ENCODE peak calls at places on chromosomes 6 and 20, in five cellular contexts. M is naive thymus-derived CD4-positive, alpha-beta T cell; W is right cardiac atrium; S is Peyer's patch; H is transverse colon. J is an unnamed sample.

GRCh38 chr6:150672792-150673191 is 73.1 kb downstream of the PLEKHG1 start:
- DNase-seq in M (no peak), W (no peak), S (no peak), H (no peak), J (no peak)

GRCh38 chr6:167906899-167907298 is 80.2 kb downstream of the AFDN start:
- DNase-seq in M (no peak), W (peak; percentile 48), S (peak; percentile 76), H (peak; percentile 74), J (no peak)

GRCh38 chr6:112356994-112357393 is 9.9 kb downstream of the RFPL4B start:
- DNase-seq in M (no peak), W (no peak), S (no peak), H (no peak), J (no peak)

GRCh38 chr6:25661129-25661779 is 9.2 kb downstream of the SCGN start:
- DNase-seq in M (no peak), W (no peak), S (no peak), H (no peak), J (no peak)

GRCh38 chr6:139778688-139779087 is 404.2 kb upstream of the CITED2 start:
- DNase-seq in M (no peak), W (no peak), S (no peak), H (no peak), J (no peak)

GRCh38 chr6:32816746-32817204 is at the start of gene HLA-DOB:
- DNase-seq in M (peak; percentile 33), W (no peak), S (no peak), H (no peak), J (no peak)

GRCh38 chr20:11791316-11792228 is 126.1 kb upstream of the BTBD3 start:
- DNase-seq in M (no peak), W (no peak), S (no peak), H (no peak), J (no peak)

GRCh38 chr20:48724891-48725588 is 102.8 kb downstream of the PREX1 start:
- DNase-seq in M (no peak), W (no peak), S (no peak), H (no peak), J (peak; percentile 68)

GRCh38 chr6:66599541-66599940 is 892.5 kb upstream of the EYS start:
- DNase-seq in M (no peak), W (no peak), S (no peak), H (no peak), J (no peak)

GRCh38 chr6:87789198-87789899 is 87.3 kb upstream of the AKIRIN2 start:
- DNase-seq in M (no peak), W (peak; percentile 20), S (peak; percentile 66), H (no peak), J (no peak)

GRCh38 chr6:19866900-19867627 is 29.9 kb downstream of the ID4 start:
- DNase-seq in M (no peak), W (no peak), S (no peak), H (no peak), J (no peak)

GRCh38 chr6:8414844-8415243 is 20.5 kb downstream of the SLC35B3 start:
- DNase-seq in M (no peak), W (no peak), S (no peak), H (no peak), J (no peak)

GRCh38 chr6:68326762-68327161 is 308.3 kb upstream of the ADGRB3 start:
- DNase-seq in M (no peak), W (no peak), S (no peak), H (no peak), J (no peak)

GRCh38 chr20:61500791-61501321 is 248.8 kb downstream of the CDH4 start:
- DNase-seq in M (no peak), W (no peak), S (no peak), H (no peak), J (no peak)

GRCh38 chr6:165835410-165835851 is 172.4 kb upstream of the PDE10A start:
- DNase-seq in M (no peak), W (no peak), S (no peak), H (no peak), J (no peak)

GRCh38 chr6:23145801-23146200 is 576.4 kb downstream of the HDGFL1 start:
- DNase-seq in M (no peak), W (no peak), S (no peak), H (no peak), J (no peak)

GRCh38 chr20:48684501-48685041 is 143.2 kb downstream of the PREX1 start:
- DNase-seq in M (no peak), W (no peak), S (no peak), H (peak; percentile 39), J (peak; percentile 70)

GRCh38 chr20:9015984-9016324 is 52.9 kb upstream of the PLCB4 start:
- DNase-seq in M (no peak), W (no peak), S (no peak), H (no peak), J (no peak)

GRCh38 chr20:9185511-9185910 is 116.6 kb downstream of the PLCB4 start:
- DNase-seq in M (no peak), W (no peak), S (no peak), H (no peak), J (peak; percentile 11)

GRCh38 chr6:3779574-3779849 is 28.0 kb upstream of the PXDC1 start:
- DNase-seq in M (no peak), W (no peak), S (no peak), H (no peak), J (no peak)

GRCh38 chr6:22025468-22026159 is 271.2 kb downstream of the PRL start:
- DNase-seq in M (no peak), W (no peak), S (no peak), H (no peak), J (peak; percentile 91)

GRCh38 chr6:13457577-13457976 is 29.8 kb downstream of the GFOD1 start:
- DNase-seq in M (no peak), W (peak; percentile 43), S (no peak), H (no peak), J (no peak)

GRCh38 chr6:132820629-132821381 is 6.4 kb downstream of the RPS12 start:
- DNase-seq in M (no peak), W (no peak), S (no peak), H (no peak), J (peak; percentile 37)

GRCh38 chr20:23159256-23159922 is 73.3 kb upstream of the CD93 start:
- DNase-seq in M (no peak), W (no peak), S (no peak), H (no peak), J (peak; percentile 54)

GRCh38 chr6:15317934-15318902 is 72.3 kb downstream of the JARID2 start:
- DNase-seq in M (no peak), W (no peak), S (no peak), H (no peak), J (no peak)

GRCh38 chr6:53300656-53301551 is 47.8 kb downstream of the ELOVL5 start:
- DNase-seq in M (no peak), W (peak; percentile 35), S (no peak), H (no peak), J (peak; percentile 62)

GRCh38 chr20:25177890-25178321 is 17.6 kb upstream of the ENTPD6 start:
- DNase-seq in M (no peak), W (no peak), S (no peak), H (no peak), J (peak; percentile 45)

GRCh38 chr6:85458184-85458583 is 8.3 kb downstream of the NT5E start:
- DNase-seq in M (no peak), W (no peak), S (no peak), H (no peak), J (no peak)

GRCh38 chr6:85460951-85461805 is 11.3 kb downstream of the NT5E start:
- DNase-seq in M (no peak), W (no peak), S (peak; percentile 63), H (no peak), J (no peak)

GRCh38 chr6:85460154-85460950 is 10.5 kb downstream of the NT5E start:
- DNase-seq in M (no peak), W (no peak), S (no peak), H (no peak), J (no peak)

GRCh38 chr6:85458782-85459181 is 8.9 kb downstream of the NT5E start:
- DNase-seq in M (no peak), W (no peak), S (no peak), H (no peak), J (no peak)

GRCh38 chr6:85459224-85459901 is 9.5 kb downstream of the NT5E start:
- DNase-seq in M (no peak), W (no peak), S (no peak), H (no peak), J (no peak)
- H3K4me1 ChIP-seq in M (peaks cover 9% of the 10 kb centered on the region), W (peaks cover 11% of the 10 kb centered on the region), S (peaks cover 7% of the 10 kb centered on the region), H (peaks cover 41% of the 10 kb centered on the region), J (no peaks in the 10 kb centered on the region)

GRCh38 chr20:44724423-44725091 is 9.4 kb downstream of the CCN5 start:
- DNase-seq in M (no peak), W (no peak), S (no peak), H (no peak), J (no peak)
- H3K4me3 ChIP-seq in M (no peak overlapping the region), W (no peak overlapping the region), S (no peak overlapping the region), H (no peak overlapping the region), J (no peak overlapping the region)

DNA sequence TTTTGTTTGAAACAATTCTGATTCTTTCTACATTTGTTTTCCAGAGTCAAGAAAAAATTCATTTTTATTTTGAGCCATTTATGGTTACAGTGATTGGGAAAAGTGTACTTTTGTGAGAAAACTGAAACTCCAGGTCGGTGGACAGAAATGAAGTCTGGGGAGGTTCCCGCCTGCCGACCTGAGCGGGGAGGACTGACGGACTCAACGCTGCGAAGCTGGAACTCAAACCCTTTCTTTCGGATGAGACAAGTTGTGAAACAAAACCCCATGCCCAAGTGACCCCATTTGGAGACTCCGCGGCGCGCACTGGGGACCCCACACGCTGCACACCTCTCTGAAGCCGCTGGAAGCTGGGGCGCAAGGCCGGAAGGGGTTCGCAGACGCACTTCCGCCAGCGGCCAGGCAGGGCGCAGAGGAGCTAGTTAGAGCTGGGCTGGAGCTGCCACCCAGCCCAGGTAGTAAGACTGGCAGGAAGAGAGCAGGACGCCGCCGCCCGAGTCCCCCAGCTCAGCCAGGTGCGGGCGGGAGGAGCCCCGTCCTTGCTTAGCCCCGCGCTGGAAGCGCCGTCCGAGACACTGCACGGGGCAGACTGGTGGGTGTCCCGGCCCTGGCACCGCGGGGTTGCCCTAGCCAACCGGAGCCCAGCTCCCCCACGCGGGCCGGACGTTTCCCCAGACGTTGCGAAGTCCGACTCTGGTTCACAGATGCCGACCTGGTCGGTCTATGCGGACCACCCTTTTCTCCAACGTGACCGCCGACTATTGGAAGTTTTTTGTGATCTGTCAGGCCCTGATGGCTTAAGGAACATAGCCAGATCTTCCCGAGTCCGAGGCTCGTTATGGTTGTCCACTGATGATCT is 19.8 kb upstream of the ZSCAN16 start:
- DNase-seq in M (peak; percentile 79), W (peak; percentile 78), S (peak; percentile 95), H (peak; percentile 88), J (peak; percentile 80)
- H3K27ac ChIP-seq in M (peak overlapping the region; percentile 76), W (peak overlapping the region; percentile 28), S (peak overlapping the region; percentile 90), H (peak overlapping the region; percentile 86), J (peak overlapping the region; percentile 9)

GRCh38 chr20:43942661-43943285 is 28.1 kb downstream of the TOX2 start:
- DNase-seq in M (peak; percentile 28), W (no peak), S (no peak), H (no peak), J (no peak)
- H3K4me1 ChIP-seq in M (peaks cover 29% of the 10 kb centered on the region), W (no peaks in the 10 kb centered on the region), S (peaks cover 9% of the 10 kb centered on the region), H (peaks cover 43% of the 10 kb centered on the region), J (peaks cover 7% of the 10 kb centered on the region)

J was measured in SJCRH30.